ENCODE peak calls at places on chromosomes 6 and 20, in ten cellular contexts. I, O, R, G, X, V, Y, K, M and C are unnamed samples.

GRCh38 chr6:143160439-143161220 is 99.9 kb downstream of the AIG1 start:
- DNase-seq in I (no peak), O (no peak), R (no peak), G (no peak), X (no peak), V (no peak), Y (no peak), K (no peak), M (no peak), C (no peak)

GRCh38 chr20:24691901-24692351 is 222.5 kb downstream of the SYNDIG1 start:
- DNase-seq in I (no peak), O (no peak), R (no peak), G (no peak), X (no peak), V (no peak), Y (peak), K (no peak), M (no peak), C (no peak)

GRCh38 chr20:64264091-64264490 is 8.5 kb downstream of the PCMTD2 start:
- DNase-seq in I (no peak), O (no peak), R (no peak), G (no peak), X (no peak), V (no peak), Y (no peak), K (no peak), M (no peak), C (no peak)

GRCh38 chr20:4919047-4919704 is 82.1 kb downstream of the SLC23A2 start:
- DNase-seq in I (no peak), O (no peak), R (peak), G (no peak), X (no peak), V (no peak), Y (no peak), K (no peak), M (no peak), C (no peak)

GRCh38 chr6:136640132-136640915 is 90.1 kb upstream of the MAP7 start:
- DNase-seq in I (no peak), O (peak), R (no peak), G (no peak), X (peak), V (no peak), Y (no peak), K (no peak), M (peak), C (no peak)

GRCh38 chr6:104768906-104769305 is 90.8 kb downstream of the HACE1 start:
- DNase-seq in I (no peak), O (no peak), R (no peak), G (no peak), X (no peak), V (no peak), Y (no peak), K (no peak), M (no peak), C (no peak)

GRCh38 chr20:62668441-62669027 is 26.2 kb downstream of the SLCO4A1 start:
- DNase-seq in I (peak), O (peak), R (peak), G (peak), X (peak), V (peak), Y (no peak), K (no peak), M (peak), C (peak)

GRCh38 chr20:10805764-10806163 is 132.0 kb upstream of the JAG1 start:
- DNase-seq in I (no peak), O (no peak), R (no peak), G (no peak), X (no peak), V (no peak), Y (no peak), K (no peak), M (no peak), C (no peak)

GRCh38 chr6:71733970-71734899 is 152.1 kb upstream of the RIMS1 start:
- DNase-seq in I (no peak), O (no peak), R (no peak), G (no peak), X (no peak), V (no peak), Y (no peak), K (no peak), M (no peak), C (peak)

GRCh38 chr6:83767033-83767432 is 58.1 kb upstream of the SNAP91 start:
- DNase-seq in I (no peak), O (no peak), R (no peak), G (no peak), X (no peak), V (no peak), Y (no peak), K (no peak), M (no peak), C (no peak)

GRCh38 chr6:93751969-93752368 is 332.6 kb upstream of the EPHA7 start:
- DNase-seq in I (no peak), O (no peak), R (no peak), G (no peak), X (no peak), V (no peak), Y (no peak), K (no peak), M (no peak), C (no peak)

GRCh38 chr6:142318714-142319113 is 16.9 kb downstream of the ADGRG6 start:
- DNase-seq in I (no peak), O (no peak), R (no peak), G (no peak), X (no peak), V (no peak), Y (no peak), K (no peak), M (no peak), C (no peak)

DNA sequence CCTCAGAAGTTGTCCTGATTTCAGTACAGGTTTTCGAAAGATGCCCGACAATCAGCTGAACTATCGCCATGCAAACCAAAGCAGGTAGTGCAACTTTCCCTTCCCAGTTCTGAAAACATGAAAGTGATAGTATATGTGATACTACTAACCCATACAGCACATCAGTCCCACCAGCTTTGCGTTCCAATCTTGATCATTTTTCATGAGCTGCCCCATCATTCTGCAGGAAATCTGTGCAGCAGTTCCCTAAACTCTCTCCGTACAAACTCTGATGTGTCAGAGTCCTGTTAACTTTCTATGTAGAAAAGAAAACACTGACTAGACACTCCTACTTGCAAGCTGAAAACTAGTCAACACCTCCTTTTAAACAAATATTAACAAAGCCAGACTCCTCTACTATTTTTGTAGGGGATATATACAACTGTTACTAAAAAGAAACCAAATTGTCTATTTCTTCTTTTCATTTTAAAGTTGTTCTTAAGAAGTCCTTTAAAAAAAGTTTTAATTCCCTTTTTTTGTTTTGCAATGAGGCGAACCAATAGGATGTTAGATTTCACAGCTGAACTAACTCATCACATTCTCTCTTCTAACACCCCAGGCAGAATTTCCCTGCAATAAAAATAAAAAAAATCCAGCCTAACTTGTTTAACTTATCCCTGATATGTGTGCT is 99.6 kb upstream of the DST start:
- DNase-seq in I (no peak), O (no peak), R (no peak), G (no peak), X (no peak), V (no peak), Y (no peak), K (no peak), M (no peak), C (no peak)
- H3K4me3 ChIP-seq in I (peak), O (no peak), R (no peak), G (no peak), X (peak), V (no peak), Y (peak), K (peak), M (peak), C (no peak)

GRCh38 chr6:135600086-135600702 is 102.7 kb upstream of the AHI1 start:
- DNase-seq in I (no peak), O (no peak), R (peak), G (no peak), X (no peak), V (peak), Y (no peak), K (no peak), M (no peak), C (no peak)
- H3K4me3 ChIP-seq in I (no peak), O (no peak), R (no peak), G (no peak), X (no peak), V (no peak), Y (no peak), K (no peak), M (no peak), C (no peak)

DNA sequence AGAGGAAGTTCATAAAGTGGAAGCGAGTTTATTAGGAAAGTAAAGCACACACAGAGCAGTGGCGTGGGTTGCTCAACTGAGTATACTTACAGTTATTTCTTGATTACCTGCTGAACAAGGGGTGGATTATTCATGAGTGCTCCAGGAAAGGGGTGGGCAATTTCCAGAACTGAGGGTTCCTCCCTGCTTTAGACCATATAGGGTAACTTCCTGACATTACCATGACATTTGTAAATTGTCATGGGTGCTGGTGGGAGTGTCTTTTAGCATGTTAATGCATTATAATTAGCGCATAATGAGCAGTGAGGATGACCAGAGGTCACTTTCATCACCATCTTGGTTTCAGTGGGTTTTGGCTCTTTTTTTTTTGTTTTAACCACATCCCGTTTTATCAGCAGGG is 29.8 kb downstream of the PDYN start:
- DNase-seq in I (no peak), O (no peak), R (no peak), G (no peak), X (no peak), V (no peak), Y (no peak), K (no peak), M (no peak), C (no peak)
- H3K4me3 ChIP-seq in I (no peak), O (no peak), R (no peak), G (no peak), X (no peak), V (no peak), Y (no peak), K (no peak), M (no peak), C (no peak)

GRCh38 chr6:170296746-170297576 is 6.1 kb upstream of the DLL1 start:
- DNase-seq in I (no peak), O (no peak), R (no peak), G (no peak), X (peak), V (peak), Y (no peak), K (no peak), M (no peak), C (no peak)
- H3K4me3 ChIP-seq in I (no peak), O (no peak), R (peak), G (no peak), X (peak), V (no peak), Y (peak), K (peak), M (no peak), C (no peak)

DNA sequence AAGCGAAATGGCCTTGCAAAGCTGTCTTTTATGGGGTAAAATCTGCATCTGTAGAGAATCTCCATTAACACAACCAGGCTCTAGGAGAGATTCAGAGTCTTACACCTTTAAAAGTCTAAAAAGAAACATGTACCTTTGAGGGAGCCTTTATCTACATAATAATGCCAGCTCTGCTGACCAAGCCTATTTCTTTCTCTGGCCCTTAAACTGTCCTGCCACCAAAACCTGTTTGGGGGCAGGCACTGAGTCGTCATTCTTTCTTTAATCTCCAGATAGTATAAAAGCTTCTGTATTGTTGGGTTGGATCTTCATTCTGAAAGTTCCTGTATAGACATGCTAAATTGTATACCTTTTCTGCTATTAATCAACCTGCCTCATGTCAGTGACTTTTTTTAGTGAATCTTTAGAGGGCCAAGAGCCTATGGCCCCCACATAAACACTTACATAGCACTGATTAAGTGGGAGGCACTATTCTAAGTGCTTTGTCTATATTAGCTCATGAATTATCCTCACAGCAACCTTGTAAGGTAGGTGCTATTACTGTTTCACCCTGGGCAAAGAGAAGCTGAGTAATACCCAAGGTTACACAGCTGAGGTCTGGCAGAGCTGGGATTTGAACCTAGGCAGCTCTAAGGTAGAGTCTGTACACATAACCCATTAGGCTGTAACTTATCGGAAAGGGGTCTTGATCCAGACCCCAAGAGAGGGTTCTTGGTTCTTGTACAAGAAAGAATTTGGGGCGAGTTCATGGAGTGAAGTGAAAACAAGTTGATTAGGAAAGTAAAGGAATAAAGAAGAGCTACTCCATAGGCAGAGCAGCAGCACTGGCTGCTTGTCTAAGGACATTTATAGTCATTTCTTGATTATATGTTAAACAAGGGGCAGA is 232.4 kb upstream of the DTNBP1 start:
- DNase-seq in I (no peak), O (no peak), R (no peak), G (no peak), X (no peak), V (peak), Y (no peak), K (no peak), M (no peak), C (no peak)
- H3K4me3 ChIP-seq in I (no peak), O (no peak), R (no peak), G (no peak), X (no peak), V (no peak), Y (no peak), K (no peak), M (no peak), C (no peak)

GRCh38 chr6:75493400-75494064 is at the start of gene FILIP1:
- DNase-seq in I (peak), O (peak), R (peak), G (no peak), X (peak), V (no peak), Y (no peak), K (peak), M (peak), C (no peak)
- H3K4me3 ChIP-seq in I (peak), O (peak), R (peak), G (no peak), X (peak), V (no peak), Y (peak), K (peak), M (peak), C (no peak)

GRCh38 chr20:59603727-59604608 is at the start of gene PHACTR3:
- DNase-seq in I (no peak), O (no peak), R (no peak), G (no peak), X (no peak), V (no peak), Y (no peak), K (no peak), M (no peak), C (no peak)

GRCh38 chr20:59603176-59603575 is 1.2 kb upstream of the PHACTR3 start:
- DNase-seq in I (no peak), O (no peak), R (no peak), G (no peak), X (no peak), V (no peak), Y (no peak), K (no peak), M (no peak), C (no peak)

GRCh38 chr20:59606566-59606965 is 2.2 kb downstream of the PHACTR3 start:
- DNase-seq in I (no peak), O (no peak), R (no peak), G (no peak), X (no peak), V (no peak), Y (no peak), K (no peak), M (no peak), C (no peak)

GRCh38 chr20:59605691-59606364 is 1.5 kb downstream of the PHACTR3 start:
- DNase-seq in I (no peak), O (no peak), R (no peak), G (no peak), X (no peak), V (no peak), Y (no peak), K (no peak), M (no peak), C (no peak)

DNA sequence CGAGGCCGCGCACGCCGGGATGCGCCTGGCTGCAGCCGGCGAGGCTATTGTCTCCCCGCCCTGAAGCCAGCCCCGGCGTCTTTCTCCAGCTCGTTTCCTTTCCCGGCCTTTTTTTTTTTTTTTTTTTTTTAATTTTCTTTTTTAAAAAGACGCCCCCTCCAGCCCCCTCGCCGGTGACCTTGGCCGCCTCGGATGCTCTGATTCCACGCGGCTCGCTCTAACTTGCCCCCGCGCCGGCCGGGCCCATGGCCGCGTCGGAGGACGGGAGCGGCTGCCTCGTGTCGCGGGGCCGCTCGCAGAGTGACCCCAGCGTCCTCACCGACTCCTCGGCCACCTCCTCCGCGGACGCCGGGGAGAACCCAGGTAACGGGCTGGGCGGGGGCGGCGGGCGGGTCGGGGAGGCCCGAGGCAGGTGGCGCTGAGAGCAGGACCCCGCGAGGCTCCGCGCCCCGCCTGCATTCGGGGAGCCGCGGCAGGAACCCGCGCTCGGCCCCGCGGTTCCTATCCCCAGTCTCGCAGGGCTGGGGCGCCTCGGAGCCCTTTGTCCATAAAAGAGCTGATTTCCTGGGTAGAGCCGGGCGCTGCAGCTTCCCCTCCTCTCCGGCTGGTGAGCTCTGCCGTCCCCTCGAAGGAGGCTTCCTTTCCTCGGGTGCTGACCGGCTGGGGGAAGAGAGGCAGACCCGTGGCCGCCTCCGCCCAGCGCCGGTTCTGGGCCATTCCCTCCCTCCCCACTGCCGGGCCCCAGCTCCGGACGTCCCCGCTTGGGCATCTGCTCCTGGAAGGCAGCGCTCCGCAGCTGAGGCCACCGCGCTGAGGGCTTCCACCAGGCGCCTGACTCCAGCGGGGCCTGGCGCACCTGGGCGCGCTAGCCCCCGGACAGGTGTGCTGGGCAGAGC is 678 bp downstream of the PHACTR3 start:
- DNase-seq in I (no peak), O (no peak), R (peak), G (no peak), X (no peak), V (no peak), Y (no peak), K (no peak), M (no peak), C (no peak)
- H3K4me3 ChIP-seq in I (no peak), O (no peak), R (no peak), G (no peak), X (no peak), V (no peak), Y (peak), K (peak), M (no peak), C (no peak)